ENCODE peak calls at places on chromosomes 16 and 17, in eight cellular contexts. Q is skeletal muscle cell, F is right lobe of liver, A is psoas muscle, E is epithelial cell of esophagus, M is cardiac fibroblast, V is SJCRH30, Y is AG04450. X is an unnamed sample.

GRCh38 chr16:81654346-81654745 is 124.7 kb upstream of the PLCG2 start:
- DNase-seq in Q (no peak), F (no peak), A (no peak), E (no peak), M (no peak), V (no peak), Y (no peak), X (no peak)

GRCh38 chr17:81036128-81036891 is 1.4 kb downstream of the BAIAP2 start:
- DNase-seq in Q (no peak), F (peak; percentile 72), A (peak; percentile 46), E (peak; percentile 54), M (no peak), V (no peak), Y (no peak), X (no peak)

GRCh38 chr17:72597354-72598087 is 476.7 kb downstream of the SOX9 start:
- DNase-seq in Q (no peak), F (no peak), A (no peak), E (no peak), M (no peak), V (no peak), Y (no peak), X (no peak)

GRCh38 chr17:63082273-63082861 is 116.3 kb downstream of the TANC2 start:
- DNase-seq in Q (no peak), F (no peak), A (no peak), E (peak; percentile 29), M (peak; percentile 76), V (no peak), Y (peak; percentile 1), X (no peak)

GRCh38 chr17:74907012-74907411 is 13.6 kb upstream of the FADS6 start:
- DNase-seq in Q (no peak), F (no peak), A (no peak), E (no peak), M (no peak), V (no peak), Y (no peak), X (no peak)

GRCh38 chr17:18225562-18226283 is at the start of gene LLGL1:
- DNase-seq in Q (no peak), F (peak; percentile 53), A (no peak), E (no peak), M (peak; percentile 15), V (peak; percentile 65), Y (no peak), X (peak; percentile 35)

GRCh38 chr16:66750279-66751134 is 902 bp downstream of the DYNC1LI2 start:
- DNase-seq in Q (no peak), F (no peak), A (no peak), E (no peak), M (no peak), V (no peak), Y (no peak), X (no peak)

GRCh38 chr16:993731-994130 is 12.2 kb downstream of the SOX8 start:
- DNase-seq in Q (no peak), F (no peak), A (no peak), E (no peak), M (no peak), V (no peak), Y (no peak), X (no peak)

GRCh38 chr16:30557950-30558788 is at the start of gene ZNF764:
- DNase-seq in Q (peak; percentile 83), F (peak; percentile 98), A (peak; percentile 99), E (peak; percentile 98), M (peak; percentile 98), V (peak; percentile 98), Y (peak; percentile 90), X (peak; percentile 99)

GRCh38 chr17:8164815-8165131 is 2.0 kb upstream of the VAMP2 start:
- DNase-seq in Q (no peak), F (no peak), A (no peak), E (no peak), M (no peak), V (no peak), Y (no peak), X (no peak)

GRCh38 chr16:74825941-74826340 is 51.3 kb upstream of the FA2H start:
- DNase-seq in Q (no peak), F (no peak), A (no peak), E (peak; percentile 44), M (no peak), V (no peak), Y (no peak), X (no peak)

DNA sequence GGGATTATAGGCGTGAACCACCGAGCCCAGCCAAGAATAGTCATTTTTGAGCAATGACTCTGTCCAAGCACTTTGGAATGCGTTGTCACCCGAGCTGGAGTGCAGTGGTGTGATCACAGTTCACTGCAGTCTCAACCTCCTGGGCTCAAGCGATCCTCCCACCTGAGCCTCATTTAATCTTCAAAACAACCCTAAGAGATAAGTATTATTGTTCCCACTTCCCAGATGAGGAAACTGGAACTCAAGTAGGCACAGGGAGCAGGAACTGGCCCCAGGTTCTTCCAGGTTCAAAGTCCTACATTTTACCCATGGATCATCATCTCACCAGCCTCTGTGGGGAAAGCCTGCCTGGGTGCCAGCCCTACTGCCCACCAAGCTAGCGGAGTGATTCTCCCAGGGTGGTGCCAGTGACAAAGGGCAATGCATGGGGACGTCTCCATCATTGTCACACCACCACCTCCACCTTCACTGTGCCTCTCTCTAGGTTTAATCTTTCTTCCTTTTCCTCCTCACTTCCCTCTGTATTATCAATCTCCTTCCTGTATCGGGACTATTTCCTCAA is 11.3 kb upstream of the RNF157 start:
- DNase-seq in Q (no peak), F (no peak), A (peak; percentile 40), E (no peak), M (no peak), V (no peak), Y (no peak), X (no peak)
- H3K4me3 ChIP-seq in Q (no peak overlapping the region), F (no peak overlapping the region), A (no peak overlapping the region), E (no peak overlapping the region), M (no peak overlapping the region), V (no peak overlapping the region), Y (no peak overlapping the region), X (no peak overlapping the region)

DNA sequence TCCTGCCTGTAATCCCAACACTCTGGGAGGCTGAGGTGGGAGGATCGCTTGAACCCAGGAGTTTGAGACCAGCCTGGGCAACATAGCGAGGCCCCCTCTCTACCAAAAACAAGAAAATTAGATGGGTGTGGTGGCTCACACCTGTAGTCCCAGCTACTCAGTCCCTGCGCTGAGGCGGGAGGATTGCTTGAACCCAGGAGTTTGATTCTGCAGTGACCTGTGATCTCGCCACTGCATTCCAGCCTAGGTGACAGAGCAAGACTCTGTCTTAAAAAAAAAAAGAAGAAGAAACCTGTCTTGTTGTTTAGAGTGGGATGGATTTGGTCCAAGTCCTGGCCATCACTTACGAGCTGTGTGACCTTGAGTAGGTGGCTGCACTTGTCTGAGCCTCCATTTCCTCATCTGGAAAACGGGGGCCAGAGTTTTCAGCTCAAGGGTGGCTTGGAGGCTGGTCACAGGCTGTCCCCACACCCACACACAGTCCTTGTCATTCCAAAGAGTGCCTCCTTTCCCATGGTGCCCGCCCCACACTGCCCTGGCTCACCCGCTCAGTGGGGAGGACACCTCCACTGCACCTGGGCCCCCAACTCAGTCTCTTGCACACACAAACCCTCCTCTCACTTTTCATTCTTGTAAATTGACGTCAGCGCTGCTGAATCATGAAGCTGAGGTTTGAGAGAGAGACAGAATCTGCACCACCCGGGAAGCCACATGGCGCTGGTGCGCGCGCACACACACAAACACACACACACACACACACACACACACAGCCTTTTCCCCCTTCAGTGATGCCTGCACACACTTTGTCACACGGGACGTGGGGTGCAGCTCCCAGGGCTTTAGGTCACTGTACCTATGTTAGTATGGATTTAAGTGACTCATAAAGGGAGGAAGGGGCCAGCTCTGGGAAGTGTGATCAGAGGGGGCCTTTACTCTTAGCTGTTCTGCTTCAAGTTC is 4.2 kb downstream of the SOCS1 start:
- DNase-seq in Q (peak; percentile 53), F (no peak), A (no peak), E (peak; percentile 39), M (peak; percentile 44), V (no peak), Y (peak; percentile 63), X (no peak)
- H3K4me3 ChIP-seq in Q (no peak overlapping the region), F (no peak overlapping the region), A (no peak overlapping the region), E (no peak overlapping the region), M (no peak overlapping the region), V (no peak overlapping the region), Y (peak overlapping the region; percentile 97), X (no peak overlapping the region)

GRCh38 chr17:45148183-45149036 is at the start of gene HEXIM1:
- DNase-seq in Q (peak; percentile 99), F (peak; percentile 100), A (peak; percentile 100), E (peak; percentile 100), M (peak; percentile 100), V (peak; percentile 99), Y (peak; percentile 99), X (peak; percentile 99)

GRCh38 chr17:45149037-45149668 is 878 bp downstream of the HEXIM1 start:
- DNase-seq in Q (no peak), F (peak; percentile 92), A (peak; percentile 95), E (peak; percentile 82), M (peak; percentile 87), V (peak; percentile 90), Y (no peak), X (peak; percentile 90)

GRCh38 chr17:45149669-45150603 is 1.7 kb downstream of the HEXIM1 start:
- DNase-seq in Q (no peak), F (peak; percentile 80), A (peak; percentile 84), E (peak; percentile 69), M (peak; percentile 70), V (peak; percentile 52), Y (no peak), X (peak; percentile 73)

GRCh38 chr17:45147581-45148182 is 593 bp upstream of the HEXIM1 start:
- DNase-seq in Q (peak; percentile 94), F (peak; percentile 88), A (peak; percentile 93), E (peak; percentile 90), M (peak; percentile 97), V (peak; percentile 85), Y (peak; percentile 89), X (peak; percentile 82)

DNA sequence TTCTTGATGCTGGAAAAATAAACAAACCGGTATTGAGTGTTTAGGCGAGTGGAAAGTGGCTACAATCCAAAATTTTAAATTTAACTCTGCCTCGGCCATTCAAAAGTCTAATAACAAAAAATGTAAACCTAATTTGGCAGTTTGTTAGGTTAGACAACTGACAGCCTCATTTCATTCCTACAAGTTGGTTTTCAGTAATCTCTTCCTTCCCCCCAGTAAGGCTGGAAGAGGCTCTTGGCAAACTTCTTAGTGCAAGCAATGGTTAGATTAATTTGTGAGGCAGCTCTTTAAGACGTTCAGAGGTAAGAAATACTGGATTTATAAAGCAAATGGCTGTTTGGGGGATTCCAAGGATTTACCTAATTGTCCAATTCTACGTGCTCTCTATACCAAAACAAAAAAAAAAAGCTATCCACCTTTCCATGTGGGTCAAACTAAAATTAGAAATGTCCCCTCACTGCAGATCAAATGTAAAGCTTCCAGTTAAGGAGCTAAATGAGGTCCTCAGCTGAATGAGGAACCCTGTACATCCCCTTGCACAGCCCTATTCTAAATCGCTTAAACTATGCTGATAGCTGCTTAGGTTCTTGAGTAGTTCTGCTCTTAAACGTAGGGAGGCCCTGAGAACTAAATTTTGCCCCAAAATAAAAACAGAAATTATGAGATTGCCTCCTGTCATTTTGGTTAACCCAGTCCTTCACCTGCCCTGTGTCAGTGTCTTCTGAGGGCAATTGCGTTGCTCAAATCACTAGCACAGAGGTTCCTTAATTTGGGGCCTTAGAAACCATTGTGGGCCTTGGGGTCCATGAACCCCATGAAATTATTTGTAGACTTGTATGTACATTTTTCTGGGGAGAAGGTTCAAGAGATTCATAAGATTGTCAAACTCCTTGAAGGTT is 2.9 kb downstream of the HEXIM1 start:
- DNase-seq in Q (no peak), F (no peak), A (no peak), E (no peak), M (no peak), V (no peak), Y (no peak), X (no peak)
- H3K4me3 ChIP-seq in Q (peak overlapping the region; percentile 83), F (peak overlapping the region; percentile 78), A (peak overlapping the region; percentile 76), E (peak overlapping the region; percentile 91), M (peak overlapping the region; percentile 93), V (peak overlapping the region; percentile 80), Y (peak overlapping the region; percentile 96), X (peak overlapping the region; percentile 97)

DNA sequence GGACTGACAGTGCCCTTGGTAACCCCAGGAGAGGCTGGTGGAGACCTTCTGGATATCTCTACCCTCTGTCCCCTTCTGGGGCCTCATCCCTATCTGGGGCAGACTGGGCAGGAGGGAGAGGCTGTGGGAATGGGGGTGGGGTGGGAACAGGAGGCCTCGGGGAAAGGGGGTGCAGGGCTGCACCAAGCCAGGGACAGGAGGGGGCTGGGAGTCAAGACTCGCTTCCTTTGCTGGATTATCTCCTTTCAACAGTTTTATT is 24.8 kb downstream of the G6PC3 start:
- DNase-seq in Q (no peak), F (no peak), A (no peak), E (no peak), M (no peak), V (no peak), Y (no peak), X (no peak)
- H3K4me3 ChIP-seq in Q (peak overlapping the region; percentile 30), F (no peak overlapping the region), A (peak overlapping the region; percentile 56), E (no peak overlapping the region), M (no peak overlapping the region), V (no peak overlapping the region), Y (peak overlapping the region; percentile 27), X (no peak overlapping the region)

X was measured in heart right ventricle.